ENCODE peak calls at places on chromosomes 3 and 15, in six cellular contexts. R is CD8-positive, alpha-beta memory T cell; S is ELR; H is mesendoderm; A is bronchial epithelial cell; F is activated T-helper 2 cell treated with anti-CD3 and anti-CD28 coated beads, Interferon-gamma antibody, Interleukin-2, Interleukin-4, amounts not matched to agents 10 μg/mL and 5 μg/mL and 100 μg/mL, durations not matched to agents 14 hours and 24 hours and 36 hours. D is an unnamed sample.

GRCh38 chr15:70605606-70606410 is 157.6 kb downstream of the UACA start:
- DNase-seq in R (no peak), S (peak), A (no peak), F (no peak), H (no peak), D (peak)

GRCh38 chr3:29711255-29711771 is 430.4 kb downstream of the RBMS3 start:
- DNase-seq in F (no peak), H (no peak), S (no peak), A (no peak), R (no peak), D (no peak)

GRCh38 chr15:43516185-43516584 is 1.2 kb upstream of the MAP1A start:
- DNase-seq in F (no peak), R (no peak), H (peak), A (no peak), S (no peak), D (peak)

GRCh38 chr3:40258555-40258954 is 51.0 kb upstream of the EIF1B start:
- DNase-seq in F (no peak), H (peak), S (peak), R (no peak), A (peak), D (peak)

GRCh38 chr3:31178467-31178866 is 284.0 kb upstream of the GADL1 start:
- DNase-seq in H (no peak), F (no peak), A (no peak), R (no peak), S (no peak), D (no peak)

GRCh38 chr15:62482715-62483429 is 317.8 kb upstream of the C2CD4B start:
- DNase-seq in H (peak), A (peak), R (no peak), S (peak), F (no peak), D (peak)

GRCh38 chr3:38575279-38575843 is 74.1 kb downstream of the SCN5A start:
- DNase-seq in S (no peak), A (no peak), F (no peak), R (no peak), H (no peak), D (no peak)

GRCh38 chr15:92079047-92079446 is 225.5 kb downstream of the SLCO3A1 start:
- DNase-seq in A (no peak), S (peak), R (no peak), F (no peak), H (peak), D (no peak)

GRCh38 chr15:51641490-51642135 is 19.0 kb upstream of the DMXL2 start:
- DNase-seq in F (no peak), H (no peak), R (no peak), S (no peak), A (no peak), D (no peak)

GRCh38 chr3:169790687-169791429 is 17.7 kb downstream of the MYNN start:
- DNase-seq in S (peak), R (no peak), A (peak), H (no peak), F (no peak), D (no peak)

GRCh38 chr3:197522183-197522715 is 33.5 kb downstream of the BDH1 start:
- DNase-seq in A (no peak), S (no peak), F (no peak), H (no peak), R (no peak), D (no peak)

GRCh38 chr15:95326689-95327525 is 1003.6 kb upstream of the NR2F2 start:
- DNase-seq in F (no peak), A (no peak), S (no peak), R (no peak), H (peak), D (no peak)

GRCh38 chr3:109177888-109178287 is 41.4 kb downstream of the C3orf85 start:
- DNase-seq in S (peak), F (no peak), H (no peak), R (no peak), A (peak), D (no peak)

GRCh38 chr3:156353535-156353934 is 201.4 kb downstream of the SSR3 start:
- DNase-seq in A (no peak), F (no peak), R (no peak), H (no peak), S (no peak), D (peak)

GRCh38 chr15:25848769-25849430 is 14.2 kb downstream of the ATP10A start:
- DNase-seq in R (no peak), S (no peak), A (no peak), F (no peak), H (no peak), D (no peak)

GRCh38 chr3:107740992-107741896 is 218.5 kb downstream of the BBX start:
- DNase-seq in A (peak), H (peak), S (peak), F (no peak), R (no peak), D (peak)

D was measured in EH.